ENCODE peak calls at places on chromosomes 12 and 14, in seven cellular contexts. One of them, this sample, is unnamed.

GRCh38 chr12:102401087-102401486 is 79.3 kb downstream of the IGF1 start:
- DNase-seq in K562: no peak
- DNase-seq in SK-N-SH: no peak
- DNase-seq in HepG2: no peak
- DNase-seq in H1: no peak
- DNase-seq in HCT116: no peak
- DNase-seq in GM12878: no peak
- DNase-seq in this sample: no peak

GRCh38 chr12:68376901-68377300 is 44.7 kb upstream of the MDM1 start:
- DNase-seq in K562: no peak
- DNase-seq in SK-N-SH: no peak
- DNase-seq in HepG2: no peak
- DNase-seq in H1: no peak
- DNase-seq in HCT116: no peak
- DNase-seq in GM12878: no peak
- DNase-seq in this sample: no peak

GRCh38 chr14:34628681-34629135 is 1.2 kb downstream of the SNX6 start:
- DNase-seq in K562: peak; percentile 34
- DNase-seq in SK-N-SH: peak; percentile 46
- DNase-seq in HepG2: peak; percentile 48
- DNase-seq in H1: no peak
- DNase-seq in HCT116: no peak
- DNase-seq in GM12878: no peak
- DNase-seq in this sample: no peak

GRCh38 chr12:92444763-92445162 is 258.0 kb upstream of the PLEKHG7 start:
- DNase-seq in K562: no peak
- DNase-seq in SK-N-SH: no peak
- DNase-seq in HepG2: no peak
- DNase-seq in H1: no peak
- DNase-seq in HCT116: no peak
- DNase-seq in GM12878: no peak
- DNase-seq in this sample: no peak

GRCh38 chr12:30691122-30691879 is 4.4 kb downstream of the IPO8 start:
- DNase-seq in K562: no peak
- DNase-seq in SK-N-SH: peak; percentile 34
- DNase-seq in HepG2: peak; percentile 41
- DNase-seq in H1: no peak
- DNase-seq in HCT116: no peak
- DNase-seq in GM12878: no peak
- DNase-seq in this sample: no peak

GRCh38 chr14:63852271-63852816 is 460 bp upstream of the SYNE2 start:
- DNase-seq in K562: no peak
- DNase-seq in SK-N-SH: peak; percentile 39
- DNase-seq in HepG2: no peak
- DNase-seq in H1: no peak
- DNase-seq in HCT116: no peak
- DNase-seq in GM12878: no peak
- DNase-seq in this sample: peak; percentile 15

GRCh38 chr14:84864582-84865271 is 665.2 kb upstream of the FLRT2 start:
- DNase-seq in K562: no peak
- DNase-seq in SK-N-SH: no peak
- DNase-seq in HepG2: no peak
- DNase-seq in H1: no peak
- DNase-seq in HCT116: no peak
- DNase-seq in GM12878: no peak
- DNase-seq in this sample: no peak

GRCh38 chr12:119202121-119202527 is 23.4 kb downstream of the HSPB8 start:
- DNase-seq in K562: no peak
- DNase-seq in SK-N-SH: no peak
- DNase-seq in HepG2: no peak
- DNase-seq in H1: no peak
- DNase-seq in HCT116: no peak
- DNase-seq in GM12878: no peak
- DNase-seq in this sample: no peak

GRCh38 chr14:88882236-88882635 is 57.8 kb downstream of the TTC8 start:
- DNase-seq in K562: no peak
- DNase-seq in SK-N-SH: no peak
- DNase-seq in HepG2: peak; percentile 5
- DNase-seq in H1: no peak
- DNase-seq in HCT116: no peak
- DNase-seq in GM12878: no peak
- DNase-seq in this sample: no peak

GRCh38 chr12:90090929-90091651 is 382.5 kb upstream of the ATP2B1 start:
- DNase-seq in K562: no peak
- DNase-seq in SK-N-SH: no peak
- DNase-seq in HepG2: no peak
- DNase-seq in H1: no peak
- DNase-seq in HCT116: peak; percentile 97
- DNase-seq in GM12878: no peak
- DNase-seq in this sample: no peak

GRCh38 chr14:37172024-37172869 is at the start of gene SLC25A21:
- DNase-seq in K562: peak; percentile 52
- DNase-seq in SK-N-SH: no peak
- DNase-seq in HepG2: peak; percentile 85
- DNase-seq in H1: peak; percentile 61
- DNase-seq in HCT116: peak; percentile 71
- DNase-seq in GM12878: no peak
- DNase-seq in this sample: peak; percentile 59

GRCh38 chr14:87149583-87150354 is 843.2 kb downstream of the GALC start:
- DNase-seq in K562: no peak
- DNase-seq in SK-N-SH: no peak
- DNase-seq in HepG2: no peak
- DNase-seq in H1: peak; percentile 75
- DNase-seq in HCT116: no peak
- DNase-seq in GM12878: no peak
- DNase-seq in this sample: peak; percentile 60

GRCh38 chr14:91228112-91229004 is 16.1 kb downstream of the GPR68 start:
- DNase-seq in K562: peak; percentile 42
- DNase-seq in SK-N-SH: no peak
- DNase-seq in HepG2: no peak
- DNase-seq in H1: no peak
- DNase-seq in HCT116: no peak
- DNase-seq in GM12878: peak; percentile 86
- DNase-seq in this sample: no peak

GRCh38 chr12:42588981-42589464 is 523 bp downstream of the PRICKLE1 start:
- DNase-seq in K562: peak; percentile 16
- DNase-seq in SK-N-SH: peak; percentile 74
- DNase-seq in HepG2: no peak
- DNase-seq in H1: no peak
- DNase-seq in HCT116: no peak
- DNase-seq in GM12878: no peak
- DNase-seq in this sample: peak; percentile 30

GRCh38 chr12:98701166-98701565 is 56.1 kb downstream of the APAF1 start:
- DNase-seq in K562: no peak
- DNase-seq in SK-N-SH: no peak
- DNase-seq in HepG2: no peak
- DNase-seq in H1: no peak
- DNase-seq in HCT116: no peak
- DNase-seq in GM12878: no peak
- DNase-seq in this sample: no peak
- H3K4me1 ChIP-seq in K562: peaks cover 1% of the 10 kb centered on the region
- H3K4me1 ChIP-seq in SK-N-SH: peaks cover 3% of the 10 kb centered on the region
- H3K4me1 ChIP-seq in HepG2: no peaks in the 10 kb centered on the region
- H3K4me1 ChIP-seq in H1: peaks cover 5% of the 10 kb centered on the region
- H3K4me1 ChIP-seq in HCT116: no peaks in the 10 kb centered on the region
- H3K4me1 ChIP-seq in GM12878: no peaks in the 10 kb centered on the region
- H3K4me1 ChIP-seq in this sample: no peaks in the 10 kb centered on the region

GRCh38 chr12:53995311-53996187 is 4.4 kb upstream of the HOXC9 start:
- DNase-seq in K562: peak; percentile 85
- DNase-seq in SK-N-SH: peak; percentile 60
- DNase-seq in HepG2: no peak
- DNase-seq in H1: no peak
- DNase-seq in HCT116: no peak
- DNase-seq in GM12878: no peak
- DNase-seq in this sample: no peak
- TF ChIP-seq YY1 in K562: peak; percentile 86
- TF ChIP-seq YY1 in SK-N-SH: no peak
- TF ChIP-seq YY1 in HepG2: no peak
- TF ChIP-seq YY1 in H1: peak; percentile 34
- TF ChIP-seq YY1 in HCT116: peak; percentile 63
- TF ChIP-seq YY1 in GM12878: no peak
- TF ChIP-seq YY1 in this sample: no peak

GRCh38 chr14:77040995-77041744 is 12.7 kb upstream of the IRF2BPL start:
- DNase-seq in K562: no peak
- DNase-seq in SK-N-SH: no peak
- DNase-seq in HepG2: no peak
- DNase-seq in H1: no peak
- DNase-seq in HCT116: no peak
- DNase-seq in GM12878: no peak
- DNase-seq in this sample: no peak

GRCh38 chr14:77043177-77043983 is 14.9 kb upstream of the IRF2BPL start:
- DNase-seq in K562: no peak
- DNase-seq in SK-N-SH: no peak
- DNase-seq in HepG2: peak; percentile 89
- DNase-seq in H1: no peak
- DNase-seq in HCT116: no peak
- DNase-seq in GM12878: peak; percentile 60
- DNase-seq in this sample: no peak

GRCh38 chr14:77040059-77040308 is 11.5 kb upstream of the IRF2BPL start:
- DNase-seq in K562: no peak
- DNase-seq in SK-N-SH: peak; percentile 86
- DNase-seq in HepG2: no peak
- DNase-seq in H1: no peak
- DNase-seq in HCT116: no peak
- DNase-seq in GM12878: no peak
- DNase-seq in this sample: no peak

GRCh38 chr14:77040309-77040994 is 11.9 kb upstream of the IRF2BPL start:
- DNase-seq in K562: peak; percentile 76
- DNase-seq in SK-N-SH: peak; percentile 79
- DNase-seq in HepG2: peak; percentile 99
- DNase-seq in H1: no peak
- DNase-seq in HCT116: peak; percentile 94
- DNase-seq in GM12878: peak; percentile 99
- DNase-seq in this sample: peak; percentile 59

DNA sequence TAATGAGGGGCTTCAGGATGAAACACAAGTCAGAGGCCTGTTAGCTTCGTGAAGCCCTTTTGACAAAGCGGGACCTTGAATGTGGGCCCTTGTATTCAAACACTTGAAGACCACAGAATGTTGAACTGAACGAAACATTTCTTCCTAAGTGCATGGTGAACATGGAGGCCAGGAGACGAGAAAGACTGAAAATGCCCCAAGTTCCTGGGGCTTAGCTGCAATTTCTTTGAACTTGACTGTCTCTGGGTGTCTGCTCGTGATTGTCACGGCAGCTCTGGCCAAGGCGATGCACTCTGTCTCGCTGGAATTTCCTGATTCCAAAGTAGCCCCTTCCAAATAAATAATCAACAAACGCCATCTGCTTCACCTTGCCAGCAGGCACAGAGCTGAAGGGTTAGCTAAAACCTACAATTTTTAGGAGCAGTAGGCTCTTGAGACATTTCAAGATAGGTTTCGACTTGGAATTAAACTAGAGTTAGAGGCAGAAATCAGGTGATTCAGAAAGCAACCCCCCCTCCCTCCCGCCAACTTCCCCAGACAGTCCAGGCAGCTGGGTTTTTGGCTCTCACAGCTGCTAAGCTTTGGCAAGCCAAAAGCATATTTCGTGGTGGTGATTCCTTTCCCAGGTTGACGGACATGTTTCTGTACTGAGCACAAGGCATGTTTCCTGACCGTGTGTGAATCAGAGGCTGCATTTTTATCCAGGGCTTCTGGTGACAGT is 13.5 kb upstream of the IRF2BPL start:
- DNase-seq in K562: no peak
- DNase-seq in SK-N-SH: no peak
- DNase-seq in HepG2: no peak
- DNase-seq in H1: no peak
- DNase-seq in HCT116: no peak
- DNase-seq in GM12878: no peak
- DNase-seq in this sample: no peak
- H3K4me1 ChIP-seq in K562: peaks cover 69% of the 10 kb centered on the region
- H3K4me1 ChIP-seq in SK-N-SH: peaks cover 92% of the 10 kb centered on the region
- H3K4me1 ChIP-seq in HepG2: peaks cover 91% of the 10 kb centered on the region
- H3K4me1 ChIP-seq in H1: peaks cover 67% of the 10 kb centered on the region
- H3K4me1 ChIP-seq in HCT116: peaks cover 90% of the 10 kb centered on the region
- H3K4me1 ChIP-seq in GM12878: peaks cover 69% of the 10 kb centered on the region
- H3K4me1 ChIP-seq in this sample: peaks cover 7% of the 10 kb centered on the region

DNA sequence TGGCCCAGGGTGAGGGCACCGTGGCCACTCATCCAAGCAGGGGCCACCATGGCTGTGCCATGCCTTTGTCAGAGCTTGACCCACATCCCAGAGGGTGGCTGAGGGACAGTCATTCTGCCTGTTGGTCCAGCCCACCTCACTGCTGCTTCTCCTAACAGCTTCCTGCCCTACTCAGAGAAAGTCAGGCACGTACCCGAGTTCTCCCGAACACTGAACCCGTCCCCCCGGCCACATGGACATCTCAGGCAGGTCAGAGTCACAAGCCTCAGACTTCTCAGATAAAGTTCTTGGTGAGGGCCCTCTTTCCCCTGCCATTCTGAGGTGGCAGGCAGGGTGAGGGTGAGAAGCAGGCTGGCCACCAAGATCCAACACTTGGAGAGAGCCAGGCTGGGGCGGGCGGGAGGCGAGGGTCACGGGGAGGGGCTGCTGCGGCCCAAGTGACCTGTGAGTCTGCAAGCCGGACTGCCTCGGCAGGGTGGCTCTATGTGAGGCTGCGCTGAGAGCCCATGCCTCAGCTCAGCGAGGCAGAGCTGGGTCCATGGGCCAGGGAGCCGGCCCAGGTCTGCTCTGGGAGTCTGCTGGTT is 317.8 kb downstream of the TMEM121 start:
- DNase-seq in K562: no peak
- DNase-seq in SK-N-SH: no peak
- DNase-seq in HepG2: no peak
- DNase-seq in H1: no peak
- DNase-seq in HCT116: no peak
- DNase-seq in GM12878: no peak
- DNase-seq in this sample: no peak
- TF ChIP-seq YY1 in K562: no peak
- TF ChIP-seq YY1 in SK-N-SH: no peak
- TF ChIP-seq YY1 in HepG2: no peak
- TF ChIP-seq YY1 in H1: no peak
- TF ChIP-seq YY1 in HCT116: no peak
- TF ChIP-seq YY1 in GM12878: no peak
- TF ChIP-seq YY1 in this sample: no peak

GRCh38 chr14:103107941-103108748 is 13.6 kb downstream of the EXOC3L4 start:
- DNase-seq in K562: peak; percentile 58
- DNase-seq in SK-N-SH: no peak
- DNase-seq in HepG2: no peak
- DNase-seq in H1: no peak
- DNase-seq in HCT116: no peak
- DNase-seq in GM12878: no peak
- DNase-seq in this sample: no peak

GRCh38 chr14:103109789-103110415 is 13.4 kb upstream of the TNFAIP2 start:
- DNase-seq in K562: peak; percentile 28
- DNase-seq in SK-N-SH: no peak
- DNase-seq in HepG2: peak; percentile 73
- DNase-seq in H1: no peak
- DNase-seq in HCT116: peak; percentile 50
- DNase-seq in GM12878: no peak
- DNase-seq in this sample: no peak

GRCh38 chr14:103107455-103107854 is 12.9 kb downstream of the EXOC3L4 start:
- DNase-seq in K562: no peak
- DNase-seq in SK-N-SH: no peak
- DNase-seq in HepG2: no peak
- DNase-seq in H1: no peak
- DNase-seq in HCT116: no peak
- DNase-seq in GM12878: no peak
- DNase-seq in this sample: no peak

GRCh38 chr14:103110681-103111296 is 12.5 kb upstream of the TNFAIP2 start:
- DNase-seq in K562: no peak
- DNase-seq in SK-N-SH: no peak
- DNase-seq in HepG2: no peak
- DNase-seq in H1: no peak
- DNase-seq in HCT116: no peak
- DNase-seq in GM12878: no peak
- DNase-seq in this sample: no peak

GRCh38 chr14:103108749-103109207 is 14.3 kb downstream of the EXOC3L4 start:
- DNase-seq in K562: peak; percentile 34
- DNase-seq in SK-N-SH: no peak
- DNase-seq in HepG2: no peak
- DNase-seq in H1: no peak
- DNase-seq in HCT116: no peak
- DNase-seq in GM12878: no peak
- DNase-seq in this sample: peak; percentile 68
- H3K4me1 ChIP-seq in K562: peaks cover 92% of the 10 kb centered on the region
- H3K4me1 ChIP-seq in SK-N-SH: peaks cover 24% of the 10 kb centered on the region
- H3K4me1 ChIP-seq in HepG2: peaks cover 92% of the 10 kb centered on the region
- H3K4me1 ChIP-seq in H1: peaks cover 50% of the 10 kb centered on the region
- H3K4me1 ChIP-seq in HCT116: peaks cover 72% of the 10 kb centered on the region
- H3K4me1 ChIP-seq in GM12878: peaks cover 63% of the 10 kb centered on the region
- H3K4me1 ChIP-seq in this sample: peaks cover 39% of the 10 kb centered on the region